ENCODE peak calls at places on chromosomes 5 and 9, in four cellular contexts. M is WTC11, J is HepG2, R is K562. O is an unnamed sample.

GRCh38 chr5:124088289-124089064 is 576.5 kb downstream of the CSNK1G3 start:
- DNase-seq in M (no peak), J (no peak), R (no peak), O (no peak)

GRCh38 chr5:33205727-33206410 is 234.9 kb upstream of the TARS1 start:
- DNase-seq in M (no peak), J (peak; percentile 4), R (no peak), O (no peak)

GRCh38 chr9:99509900-99510299 is 287.8 kb downstream of the SEC61B start:
- DNase-seq in M (no peak), J (no peak), R (no peak), O (no peak)

GRCh38 chr9:91127653-91128052 is 234.1 kb downstream of the AUH start:
- DNase-seq in M (no peak), J (no peak), R (no peak), O (no peak)

GRCh38 chr5:154397652-154398406 is 48.0 kb upstream of the SAP30L start:
- DNase-seq in M (no peak), J (no peak), R (no peak), O (no peak)

GRCh38 chr9:127397722-127398647 is 1.0 kb downstream of the SLC2A8 start:
- DNase-seq in M (peak; percentile 52), J (peak; percentile 36), R (peak; percentile 52), O (peak; percentile 60)

GRCh38 chr5:151534345-151534744 is 56.8 kb downstream of the FAT2 start:
- DNase-seq in M (peak; percentile 30), J (no peak), R (no peak), O (no peak)

GRCh38 chr5:67038817-67039603 is 157.6 kb downstream of the CD180 start:
- DNase-seq in M (no peak), J (peak; percentile 31), R (no peak), O (no peak)

GRCh38 chr9:91214086-91214485 is 147.6 kb downstream of the AUH start:
- DNase-seq in M (no peak), J (no peak), R (no peak), O (no peak)

GRCh38 chr9:120619751-120620655 is 40.0 kb upstream of the CDK5RAP2 start:
- DNase-seq in M (peak; percentile 51), J (peak; percentile 56), R (peak; percentile 69), O (peak; percentile 76)

GRCh38 chr9:72006481-72006880 is 53.9 kb downstream of the C9orf57 start:
- DNase-seq in M (no peak), J (no peak), R (no peak), O (no peak)

GRCh38 chr5:143434261-143435206 is 31.0 kb upstream of the NR3C1 start:
- DNase-seq in M (no peak), J (no peak), R (no peak), O (no peak)

GRCh38 chr5:149379807-149380374 is 799 bp upstream of the IL17B start:
- DNase-seq in M (no peak), J (no peak), R (no peak), O (no peak)

DNA sequence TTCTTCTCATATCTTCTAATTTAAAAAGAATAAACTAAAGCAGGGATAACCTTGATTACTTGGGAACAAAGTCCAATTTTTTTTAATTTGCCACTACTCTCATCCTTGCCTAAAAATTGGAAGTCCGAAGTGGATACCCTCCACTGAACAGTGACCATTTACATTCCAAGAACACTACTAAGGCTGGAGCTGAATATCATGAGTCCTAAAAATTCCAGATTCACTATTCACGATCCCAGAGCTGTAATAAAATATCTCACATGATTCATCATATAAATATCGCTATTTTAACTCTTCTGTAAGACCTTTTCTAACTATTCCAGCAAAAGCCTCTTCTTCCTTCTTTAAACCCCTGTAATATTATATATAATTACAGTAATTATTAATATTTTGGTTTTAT is 57.4 kb downstream of the ATPSCKMT start:
- DNase-seq in M (no peak), J (no peak), R (no peak), O (no peak)
- TF ChIP-seq HMGXB4 in M (no peak), J (no peak), R (no peak), O (no peak)

DNA sequence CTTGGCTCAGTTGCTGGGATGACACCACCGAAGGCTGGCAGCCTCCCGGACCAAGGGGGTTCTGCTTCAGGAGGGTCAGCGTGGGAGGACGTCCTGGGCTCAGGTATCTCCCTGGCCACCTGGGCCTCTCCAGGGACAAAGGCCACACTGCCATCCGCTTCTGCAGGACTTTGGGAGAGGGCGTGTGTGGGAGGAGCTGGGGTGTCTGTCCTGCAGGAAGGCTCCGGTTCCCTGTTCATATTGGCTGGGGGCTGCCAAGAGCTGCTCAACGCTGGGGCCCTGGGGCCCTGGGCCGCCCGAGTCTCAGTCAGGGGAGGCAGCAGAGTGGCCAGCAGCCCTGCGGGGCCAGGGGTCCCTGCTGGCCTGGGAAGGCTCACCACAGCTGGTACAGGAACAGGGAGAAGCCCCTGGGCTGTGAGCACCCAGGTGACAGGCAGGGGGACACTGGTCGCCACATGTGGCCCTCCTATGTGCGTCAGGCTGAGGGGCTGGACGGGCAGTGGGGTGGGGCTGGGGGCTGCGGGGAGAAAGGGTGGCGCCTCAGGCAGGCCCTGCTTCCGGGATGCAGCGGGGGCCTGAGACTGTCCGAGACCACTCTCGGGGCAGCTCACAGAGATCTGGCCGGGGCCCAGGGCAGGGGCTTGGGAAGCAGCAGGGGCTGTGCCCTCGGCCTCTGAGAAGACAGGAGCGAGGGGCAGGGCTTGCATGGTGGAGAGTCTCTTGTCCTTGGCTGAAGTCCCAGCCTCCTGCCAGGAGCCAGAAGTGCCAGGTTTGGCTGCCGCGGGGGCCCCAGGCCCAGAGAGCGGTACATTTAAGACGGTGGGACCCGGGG is 4.9 kb upstream of the CARD9 start:
- DNase-seq in M (no peak), J (no peak), R (no peak), O (no peak)
- TF ChIP-seq HMGXB4 in M (no peak), J (no peak), R (no peak), O (no peak)

GRCh38 chr5:164799391-164799790 is 1294.0 kb downstream of the MAT2B start:
- DNase-seq in M (no peak), J (no peak), R (no peak), O (no peak)
- TF ChIP-seq HMGXB4 in M (no peak), J (no peak), R (no peak), O (no peak)

GRCh38 chr9:93575706-93576295 is 583 bp upstream of the PHF2 start:
- DNase-seq in M (no peak), J (no peak), R (peak; percentile 83), O (peak; percentile 39)
- TF ChIP-seq HMGXB4 in M (no peak), J (no peak), R (no peak), O (no peak)

DNA sequence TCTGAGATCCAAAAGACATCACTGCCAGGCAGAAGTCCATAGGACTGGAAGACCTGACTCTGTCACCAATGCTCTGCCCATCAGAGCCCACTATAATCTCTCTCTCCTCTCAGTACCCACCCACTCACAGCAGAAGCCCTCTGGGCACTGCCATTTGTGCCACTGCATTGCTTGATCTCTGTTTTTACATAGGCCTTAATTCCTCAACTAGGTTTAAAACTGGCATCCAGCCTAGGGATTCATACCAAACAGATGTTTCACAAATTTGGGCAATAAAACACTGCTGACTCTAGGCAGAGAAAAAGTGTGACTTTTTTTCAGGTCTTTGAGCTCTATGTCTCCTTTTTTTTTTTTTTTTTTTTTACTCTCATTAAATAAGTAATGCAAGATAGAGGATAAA is 91.1 kb upstream of the RANBP3L start:
- DNase-seq in M (no peak), J (no peak), R (no peak), O (no peak)
- TF ChIP-seq HMGXB4 in M (no peak), J (no peak), R (no peak), O (no peak)

GRCh38 chr5:1540166-1540565 is 16.4 kb upstream of the LPCAT1 start:
- DNase-seq in M (no peak), J (no peak), R (no peak), O (no peak)

GRCh38 chr5:1536298-1537165 is 12.8 kb upstream of the LPCAT1 start:
- DNase-seq in M (no peak), J (peak; percentile 30), R (no peak), O (no peak)

GRCh38 chr5:1537166-1538154 is 13.7 kb upstream of the LPCAT1 start:
- DNase-seq in M (no peak), J (no peak), R (no peak), O (no peak)

GRCh38 chr5:1538741-1539392 is 15.1 kb upstream of the LPCAT1 start:
- DNase-seq in M (no peak), J (no peak), R (no peak), O (no peak)

DNA sequence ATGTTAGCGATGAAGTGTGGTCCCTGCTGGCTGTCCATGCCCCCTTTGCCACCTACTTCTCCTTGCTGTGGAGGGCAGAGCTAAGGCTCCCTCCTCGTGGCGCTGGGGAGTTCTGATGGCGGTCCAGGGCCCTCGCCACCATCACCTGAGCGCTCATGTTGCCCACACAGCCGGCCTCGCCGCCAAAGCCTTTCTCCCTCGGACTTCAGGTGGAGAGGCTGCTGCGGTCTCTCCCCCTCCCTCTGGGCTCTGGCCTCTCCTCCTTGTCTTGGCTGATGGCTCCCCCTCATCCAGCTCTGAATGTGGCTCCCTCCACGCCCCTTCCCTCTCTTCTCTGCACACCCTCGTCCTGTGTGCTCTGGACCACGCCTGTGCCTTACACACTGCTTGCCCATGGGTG is 14.5 kb upstream of the LPCAT1 start:
- DNase-seq in M (no peak), J (no peak), R (no peak), O (no peak)
- TF ChIP-seq HMGXB4 in M (no peak), J (no peak), R (no peak), O (no peak)